ENCODE peak calls at places on chromosomes 4 and X, in four cellular contexts. Z, M, V and X are unnamed samples.

GRCh38 chr4:6472008-6472386 is 417 bp downstream of the PPP2R2C start:
- DNase-seq in V (no peak), Z (no peak), M (no peak), X (no peak)

GRCh38 chrX:135112096-135112729 is 8.1 kb downstream of the ETDB start:
- DNase-seq in V (no peak), M (peak; percentile 22), Z (peak; percentile 20), X (no peak)

GRCh38 chr4:107247738-107248137 is 211.6 kb upstream of the DKK2 start:
- DNase-seq in V (no peak), Z (no peak), M (no peak), X (no peak)

GRCh38 chrX:136176399-136176825 is 29.1 kb downstream of the FHL1 start:
- DNase-seq in V (peak; percentile 57), Z (no peak), M (no peak), X (no peak)

GRCh38 chrX:71285929-71286328 is 2.5 kb downstream of the NONO start:
- DNase-seq in Z (no peak), M (no peak), V (no peak), X (no peak)

GRCh38 chr4:8439914-8440490 is 521 bp downstream of the ACOX3 start:
- DNase-seq in M (no peak), Z (no peak), V (no peak), X (no peak)

GRCh38 chrX:20742106-20742505 is 475.4 kb upstream of the RPS6KA3 start:
- DNase-seq in Z (no peak), M (no peak), V (no peak), X (no peak)

GRCh38 chrX:154026136-154026806 is 6.6 kb upstream of the IRAK1 start:
- DNase-seq in V (no peak), Z (no peak), M (no peak), X (no peak)

GRCh38 chrX:102712216-102712966 is at the start of gene GPRASP2:
- DNase-seq in M (no peak), Z (no peak), V (no peak), X (no peak)

GRCh38 chr4:76208005-76208765 is 5.4 kb downstream of the SCARB2 start:
- DNase-seq in V (peak; percentile 74), M (no peak), Z (no peak), X (peak; percentile 88)

GRCh38 chrX:3191821-3192220 is 150.6 kb downstream of the ARSF start:
- DNase-seq in M (no peak), Z (no peak), V (no peak), X (no peak)

GRCh38 chr4:183628189-183628588 is 30.8 kb downstream of the RWDD4 start:
- DNase-seq in Z (no peak), M (no peak), V (no peak), X (no peak)

GRCh38 chr4:129218355-129218754 is 122.4 kb downstream of the C4orf33 start:
- DNase-seq in Z (no peak), M (no peak), V (peak; percentile 4), X (no peak)

GRCh38 chr4:183356931-183357675 is 34.9 kb upstream of the CLDN24 start:
- DNase-seq in M (no peak), Z (no peak), V (no peak), X (no peak)

GRCh38 chrX:145002776-145003175 is 244.5 kb upstream of the SPANXN1 start:
- DNase-seq in Z (no peak), M (no peak), V (no peak), X (no peak)

GRCh38 chr4:88382621-88383020 is 4.0 kb downstream of the HERC6 start:
- DNase-seq in M (no peak), Z (peak; percentile 66), V (no peak), X (no peak)

GRCh38 chrX:153726286-153727107 is 1.8 kb downstream of the ABCD1 start:
- DNase-seq in M (no peak), V (no peak), Z (peak; percentile 29), X (peak; percentile 68)

GRCh38 chr4:181949704-181950312 is 293.4 kb upstream of the TENM3 start:
- DNase-seq in V (no peak), Z (no peak), M (no peak), X (no peak)

GRCh38 chr4:138099385-138099784 is 142.8 kb downstream of the SLC7A11 start:
- DNase-seq in M (no peak), Z (no peak), V (no peak), X (no peak)

GRCh38 chr4:22170353-22170752 is 221.8 kb upstream of the KCNIP4 start:
- DNase-seq in Z (no peak), M (no peak), V (no peak), X (no peak)

GRCh38 chr4:138775485-138775884 is 240.1 kb upstream of the NOCT start:
- DNase-seq in M (no peak), Z (no peak), V (no peak), X (no peak)

GRCh38 chrX:28058906-28059305 is 77.7 kb upstream of the DCAF8L1 start:
- DNase-seq in V (no peak), M (no peak), Z (no peak), X (no peak)

GRCh38 chrX:19810809-19811208 is 76.6 kb downstream of the SH3KBP1 start:
- DNase-seq in V (no peak), Z (no peak), M (no peak), X (no peak)

GRCh38 chr4:186472948-186473347 is 82.4 kb downstream of the MTNR1A start:
- DNase-seq in M (peak; percentile 10), Z (no peak), V (no peak), X (no peak)

GRCh38 chrX:2498781-2499302 is 1.9 kb downstream of the DHRSX start:
- DNase-seq in Z (no peak), M (no peak), V (no peak), X (no peak)

GRCh38 chrX:115679460-115679859 is 118.5 kb downstream of the PLS3 start:
- DNase-seq in Z (no peak), M (peak; percentile 0), V (peak; percentile 4), X (no peak)

GRCh38 chrX:150765782-150766350 is 72.7 kb downstream of the MTMR1 start:
- DNase-seq in V (no peak), M (no peak), Z (no peak), X (no peak)

GRCh38 chrX:120752431-120753128 is 122.7 kb upstream of the C1GALT1C1 start:
- DNase-seq in V (no peak), Z (no peak), M (peak; percentile 23), X (no peak)